ENCODE peak calls at places on chromosomes 12 and 14, in four cellular contexts. W, Y, D and K are unnamed samples.
A peak's percentile ranks its signal among the peaks of the same experiment; 100 is the strongest.

GRCh38 chr12:49264466-49264872 is 413 bp upstream of the TUBA1C start:
- DNase-seq in D (peak; percentile 37), W (no peak), Y (no peak), K (no peak)

GRCh38 chr14:29392287-29392686 is 535.4 kb downstream of the PRKD1 start:
- DNase-seq in Y (no peak), D (no peak), W (no peak), K (no peak)

GRCh38 chr14:101187017-101187815 is 283.7 kb upstream of the RTL1 start:
- DNase-seq in D (no peak), Y (no peak), W (no peak), K (no peak)

GRCh38 chr14:34713681-34714319 is 593 bp downstream of the CFL2 start:
- DNase-seq in W (no peak), D (peak; percentile 6), Y (peak; percentile 65), K (peak; percentile 53)

GRCh38 chr14:57512221-57512620 is 18.6 kb upstream of the CCDC198 start:
- DNase-seq in Y (no peak), W (no peak), D (no peak), K (no peak)

GRCh38 chr14:96055065-96055752 is 16.0 kb downstream of the C14orf132 start:
- DNase-seq in W (no peak), Y (peak; percentile 54), D (no peak), K (no peak)

GRCh38 chr14:21070610-21071224 is 613 bp downstream of the ARHGEF40 start:
- DNase-seq in W (no peak), Y (peak; percentile 24), D (no peak), K (peak; percentile 58)

GRCh38 chr12:121505513-121505912 is 75.3 kb downstream of the KDM2B start:
- DNase-seq in Y (peak; percentile 31), D (no peak), W (no peak), K (no peak)

GRCh38 chr12:80627773-80628172 is 79.7 kb upstream of the MYF6 start:
- DNase-seq in W (no peak), D (no peak), Y (peak; percentile 47), K (no peak)

GRCh38 chr14:95413289-95414215 is 93.8 kb upstream of the CLMN start:
- DNase-seq in W (no peak), D (no peak), Y (no peak), K (no peak)

GRCh38 chr14:79631276-79631675 is 580.0 kb downstream of the DIO2 start:
- DNase-seq in W (no peak), Y (no peak), D (no peak), K (no peak)

GRCh38 chr14:75242546-75243273 is 35.9 kb upstream of the FOS start:
- DNase-seq in W (no peak), D (no peak), Y (no peak), K (no peak)